ENCODE peak calls at places on chromosomes 5 and 9, in ten cellular contexts. I is cardiac muscle cell, R is HuH-7, K is AG09309, E is NCI-H1417 treated with DMSO at 0.1 percent for 48 hours, M is globus pallidus, J is C1 segment of cervical spinal cord, A is iris pigment epithelial cell, O is NCI-H460, Q is iPS-NIHi11. T is an unnamed sample.

GRCh38 chr9:93112116-93112863 is 16.3 kb downstream of the CARD19 start:
- DNase-seq in I (no peak), R (no peak), K (no peak), E (no peak), M (no peak), J (no peak), A (no peak), O (no peak), Q (peak; percentile 10), T (no peak)

GRCh38 chr5:66231508-66231907 is 87.4 kb downstream of the SREK1 start:
- DNase-seq in I (no peak), R (no peak), K (no peak), E (no peak), M (no peak), J (no peak), A (no peak), O (no peak), Q (no peak), T (no peak)

GRCh38 chr9:125240649-125240999 is 519 bp downstream of the HSPA5 start:
- DNase-seq in I (peak; percentile 49), R (no peak), K (no peak), E (no peak), M (no peak), J (no peak), A (peak; percentile 51), O (no peak), Q (no peak), T (no peak)

GRCh38 chr5:62560786-62561185 is 17.8 kb upstream of the LRRC70 start:
- DNase-seq in I (no peak), R (no peak), K (no peak), E (no peak), M (no peak), J (no peak), A (no peak), O (no peak), Q (no peak), T (no peak)

GRCh38 chr5:35785601-35786085 is 71.0 kb upstream of the IL7R start:
- DNase-seq in I (no peak), R (no peak), K (no peak), E (no peak), M (no peak), J (no peak), A (peak; percentile 29), O (no peak), Q (no peak), T (no peak)

GRCh38 chr5:33299621-33300208 is 141.1 kb upstream of the TARS1 start:
- DNase-seq in I (peak; percentile 45), R (peak; percentile 12), K (no peak), E (no peak), M (peak; percentile 44), J (no peak), A (peak; percentile 75), O (peak; percentile 29), Q (no peak), T (peak; percentile 39)

GRCh38 chr5:2557435-2557834 is 194.0 kb downstream of the IRX2 start:
- DNase-seq in I (no peak), R (no peak), K (no peak), E (no peak), M (no peak), J (no peak), A (no peak), O (no peak), Q (no peak), T (no peak)

GRCh38 chr5:92559743-92560142 is 1021.3 kb downstream of the NR2F1-AS1 start:
- DNase-seq in I (no peak), R (no peak), K (no peak), E (no peak), M (no peak), J (no peak), A (peak; percentile 84), O (peak; percentile 79), Q (no peak), T (no peak)

GRCh38 chr9:101366038-101366756 is 18.6 kb downstream of the BAAT start:
- DNase-seq in I (no peak), R (peak; percentile 35), K (peak; percentile 11), E (no peak), M (no peak), J (no peak), A (peak; percentile 1), O (no peak), Q (no peak), T (no peak)

GRCh38 chr9:120348951-120349429 is 231.0 kb downstream of the CDK5RAP2 start:
- DNase-seq in I (peak; percentile 73), R (peak; percentile 64), K (no peak), E (peak; percentile 8), M (peak; percentile 32), J (peak; percentile 40), A (peak; percentile 50), O (peak; percentile 58), Q (peak; percentile 86), T (peak; percentile 86)

GRCh38 chr9:107587175-107587963 is 97.8 kb upstream of the KLF4 start:
- DNase-seq in I (no peak), R (peak; percentile 28), K (no peak), E (no peak), M (peak; percentile 5), J (no peak), A (no peak), O (peak; percentile 39), Q (no peak), T (no peak)

GRCh38 chr9:123926986-123927385 is 2.9 kb downstream of the DENND1A start:
- DNase-seq in I (no peak), R (no peak), K (no peak), E (no peak), M (no peak), J (no peak), A (no peak), O (no peak), Q (no peak), T (no peak)

GRCh38 chr9:88920645-88921044 is 70.6 kb upstream of the S1PR3 start:
- DNase-seq in I (no peak), R (no peak), K (no peak), E (no peak), M (no peak), J (no peak), A (no peak), O (no peak), Q (no peak), T (no peak)

GRCh38 chr5:179879690-179880010 is 21.0 kb upstream of the MRNIP start:
- DNase-seq in I (no peak), R (no peak), K (no peak), E (no peak), M (no peak), J (no peak), A (no peak), O (no peak), Q (no peak), T (no peak)

GRCh38 chr9:69078581-69078980 is 43.0 kb downstream of the FXN start:
- DNase-seq in I (no peak), R (no peak), K (no peak), E (no peak), M (no peak), J (peak; percentile 1), A (peak; percentile 58), O (no peak), Q (no peak), T (no peak)

GRCh38 chr5:40017151-40017550 is 592.4 kb upstream of the DAB2 start:
- DNase-seq in I (no peak), R (no peak), K (no peak), E (no peak), M (no peak), J (no peak), A (no peak), O (no peak), Q (no peak), T (no peak)

GRCh38 chr5:13976867-13977479 is 32.5 kb upstream of the DNAH5 start:
- DNase-seq in I (peak; percentile 74), R (peak; percentile 35), K (no peak), E (no peak), M (no peak), J (no peak), A (peak; percentile 52), O (peak; percentile 65), Q (peak; percentile 68), T (peak; percentile 58)

GRCh38 chr9:2016411-2017208 is 1.5 kb downstream of the SMARCA2 start:
- DNase-seq in I (peak; percentile 64), R (peak; percentile 26), K (no peak), E (no peak), M (peak; percentile 84), J (peak; percentile 73), A (peak; percentile 78), O (peak; percentile 49), Q (peak; percentile 71), T (peak; percentile 86)

GRCh38 chr5:40680741-40681350 is 1.1 kb downstream of the PTGER4 start:
- DNase-seq in I (no peak), R (no peak), K (no peak), E (no peak), M (no peak), J (no peak), A (peak; percentile 53), O (no peak), Q (peak; percentile 37), T (peak; percentile 23)

GRCh38 chr5:92687793-92688467 is 893.1 kb downstream of the NR2F1-AS1 start:
- DNase-seq in I (peak; percentile 51), R (peak; percentile 77), K (peak; percentile 55), E (no peak), M (peak; percentile 29), J (peak; percentile 12), A (peak; percentile 92), O (peak; percentile 18), Q (peak; percentile 42), T (peak; percentile 50)

T was measured in D341Med.